ENCODE peak calls at places on chromosomes 3 and 15, in seven cellular contexts. S is nucleus accumbens; H is naive thymus-derived CD8-positive, alpha-beta T cell; D is AG20443; C is NCI-H345; W is heart left ventricle; X is right cardiac atrium. L is an unnamed sample.

GRCh38 chr15:40332138-40332781 is 8.5 kb downstream of the CCDC9B start:
- DNase-seq in C (no peak), W (no peak), D (no peak), X (peak), S (no peak), H (no peak), L (no peak)

GRCh38 chr15:79352206-79352605 is 41.3 kb downstream of the TMED3 start:
- DNase-seq in X (no peak), W (no peak), H (no peak), S (no peak), D (no peak), C (no peak), L (no peak)

GRCh38 chr15:75750261-75751050 is 37.8 kb upstream of the CSPG4 start:
- DNase-seq in D (no peak), W (no peak), H (no peak), C (no peak), X (peak), S (no peak), L (no peak)

GRCh38 chr3:61505197-61505596 is 56.2 kb upstream of the PTPRG start:
- DNase-seq in X (no peak), S (no peak), W (no peak), C (no peak), H (no peak), D (no peak), L (no peak)

GRCh38 chr3:115784739-115785571 is 161.6 kb downstream of the GAP43 start:
- DNase-seq in W (no peak), H (no peak), C (peak), X (no peak), D (peak), S (no peak), L (no peak)

GRCh38 chr15:39554746-39555387 is 26.0 kb upstream of the THBS1 start:
- DNase-seq in C (no peak), H (no peak), S (no peak), W (no peak), X (no peak), D (no peak), L (no peak)

GRCh38 chr3:168157301-168157700 is 61.6 kb upstream of the GOLIM4 start:
- DNase-seq in H (no peak), C (no peak), D (no peak), W (no peak), S (no peak), X (no peak), L (no peak)

GRCh38 chr3:112013058-112013783 is 14.5 kb downstream of the TAGLN3 start:
- DNase-seq in C (no peak), W (peak), D (peak), X (peak), H (peak), S (peak), L (peak)

GRCh38 chr3:117278424-117279190 is 569.0 kb downstream of the TUSC7 start:
- DNase-seq in D (peak), W (no peak), S (no peak), H (no peak), C (no peak), X (peak), L (no peak)

GRCh38 chr15:45134682-45135604 is 5.1 kb downstream of the DUOX1 start:
- DNase-seq in D (no peak), X (no peak), S (no peak), W (no peak), H (no peak), C (peak), L (no peak)

GRCh38 chr3:170689218-170689874 is 103.5 kb upstream of the SLC7A14 start:
- DNase-seq in C (peak), D (peak), H (no peak), W (no peak), S (no peak), X (no peak), L (no peak)

GRCh38 chr15:62895905-62896316 is 146.6 kb upstream of the TPM1 start:
- DNase-seq in W (no peak), X (no peak), C (no peak), H (no peak), D (no peak), S (no peak), L (no peak)

GRCh38 chr3:41933154-41933676 is 28.7 kb downstream of the ULK4 start:
- DNase-seq in S (no peak), H (no peak), W (no peak), D (peak), C (no peak), X (no peak), L (no peak)

GRCh38 chr15:90942354-90943120 is 7.5 kb downstream of the UNC45A start:
- DNase-seq in H (no peak), S (no peak), C (no peak), X (no peak), W (no peak), D (no peak), L (no peak)

GRCh38 chr15:62584301-62585235 is 419.5 kb upstream of the C2CD4B start:
- DNase-seq in X (no peak), D (no peak), H (no peak), W (no peak), C (no peak), S (no peak), L (no peak)

GRCh38 chr3:107193114-107193513 is 184.1 kb upstream of the CCDC54 start:
- DNase-seq in D (no peak), X (no peak), W (no peak), H (no peak), C (no peak), S (no peak), L (no peak)

GRCh38 chr3:126936853-126937395 is 46.0 kb upstream of the PLXNA1 start:
- DNase-seq in C (no peak), W (no peak), H (no peak), D (no peak), X (no peak), S (no peak), L (no peak)

GRCh38 chr3:42043116-42043796 is 47.9 kb upstream of the TRAK1 start:
- DNase-seq in H (no peak), D (peak), C (peak), X (peak), S (no peak), W (peak), L (no peak)

GRCh38 chr15:29266052-29266572 is 3.5 kb downstream of the NSMCE3 start:
- DNase-seq in S (no peak), C (no peak), D (no peak), W (no peak), X (no peak), H (no peak), L (no peak)

GRCh38 chr15:31444844-31445243 is 118.2 kb downstream of the KLF13 start:
- DNase-seq in H (no peak), S (no peak), D (no peak), X (no peak), W (no peak), C (no peak), L (no peak)

GRCh38 chr15:88681610-88682221 is 42.9 kb downstream of the ISG20 start:
- DNase-seq in X (peak), C (no peak), W (no peak), H (no peak), D (peak), S (peak), L (no peak)

GRCh38 chr3:170226426-170226960 is 4.3 kb downstream of the PRKCI start:
- DNase-seq in X (no peak), W (no peak), D (no peak), H (no peak), S (no peak), C (no peak), L (no peak)

GRCh38 chr3:114270019-114270418 is 23.8 kb upstream of the TIGIT start:
- DNase-seq in D (no peak), S (no peak), H (no peak), C (no peak), W (no peak), X (no peak), L (no peak)

GRCh38 chr3:150255416-150255815 is 152.7 kb upstream of the TSC22D2 start:
- DNase-seq in D (no peak), S (peak), H (no peak), W (peak), X (peak), C (peak), L (no peak)

GRCh38 chr15:70057931-70058641 is 39.6 kb downstream of the TLE3 start:
- DNase-seq in S (no peak), D (no peak), W (no peak), C (no peak), H (no peak), X (peak), L (no peak)

GRCh38 chr15:91853968-91854943 is 748 bp downstream of the SLCO3A1 start:
- DNase-seq in D (peak), C (peak), S (no peak), H (no peak), X (peak), W (peak), L (no peak)

GRCh38 chr15:49815937-49816336 is 195.1 kb downstream of the DTWD1 start:
- DNase-seq in S (no peak), W (no peak), D (peak), C (no peak), X (peak), H (no peak), L (no peak)

GRCh38 chr3:157070600-157070999 is 89.3 kb downstream of the CCNL1 start:
- DNase-seq in D (peak), S (no peak), H (no peak), X (no peak), C (no peak), W (no peak), L (no peak)

GRCh38 chr3:60931452-60931851 is 319.8 kb downstream of the FHIT start:
- DNase-seq in W (no peak), C (peak), S (no peak), D (no peak), H (no peak), X (no peak), L (no peak)

GRCh38 chr3:48433472-48434118 is 3.7 kb upstream of the PLXNB1 start:
- DNase-seq in X (no peak), S (no peak), W (no peak), H (no peak), C (no peak), D (peak), L (no peak)

L was measured in T follicular helper cell.